ENCODE peak calls at places on chromosome 14, in seven cellular contexts. Q is tibial nerve, H is IMR-90, L is left ventricle myocardium inferior, G is HCT116, U is heart left ventricle, D is adrenal gland. W is an unnamed sample.

GRCh38 chr14:51147183-51147582 is 52.3 kb upstream of the TRIM9 start:
- DNase-seq in Q (no peak), H (no peak), L (no peak), G (no peak), U (no peak), D (no peak), W (no peak)

GRCh38 chr14:77091518-77091917 is 6.5 kb upstream of the CIPC start:
- DNase-seq in Q (no peak), H (no peak), L (no peak), G (no peak), U (no peak), D (no peak), W (no peak)

GRCh38 chr14:63203618-63204406 is 431 bp upstream of the RHOJ start:
- DNase-seq in Q (peak; percentile 67), H (peak; percentile 99), L (peak; percentile 79), G (no peak), U (peak; percentile 89), D (peak; percentile 43), W (no peak)

GRCh38 chr14:89667983-89668382 is 250.9 kb upstream of the FOXN3 start:
- DNase-seq in Q (no peak), H (peak; percentile 67), L (no peak), G (no peak), U (no peak), D (no peak), W (no peak)

GRCh38 chr14:49982522-49982951 is 89.7 kb downstream of the ARF6 start:
- DNase-seq in Q (no peak), H (peak; percentile 96), L (no peak), G (no peak), U (peak; percentile 52), D (no peak), W (no peak)

GRCh38 chr14:90644882-90645281 is 171.3 kb downstream of the TTC7B start:
- DNase-seq in Q (no peak), H (peak; percentile 80), L (peak; percentile 54), G (no peak), U (peak; percentile 51), D (no peak), W (no peak)

GRCh38 chr14:76117789-76118188 is 33.9 kb upstream of the GPATCH2L start:
- DNase-seq in Q (no peak), H (no peak), L (no peak), G (no peak), U (no peak), D (no peak), W (no peak)

GRCh38 chr14:89266754-89267153 is 150.3 kb downstream of the FOXN3 start:
- DNase-seq in Q (no peak), H (peak; percentile 69), L (no peak), G (no peak), U (no peak), D (no peak), W (no peak)

GRCh38 chr14:48398675-48399282 is 723.4 kb upstream of the MDGA2 start:
- DNase-seq in Q (no peak), H (peak; percentile 47), L (no peak), G (peak; percentile 33), U (no peak), D (no peak), W (no peak)

GRCh38 chr14:94544726-94545125 is 16.5 kb upstream of the SERPINA4 start:
- DNase-seq in Q (no peak), H (no peak), L (no peak), G (no peak), U (no peak), D (no peak), W (no peak)

GRCh38 chr14:94547151-94547680 is 14.0 kb upstream of the SERPINA4 start:
- DNase-seq in Q (no peak), H (no peak), L (no peak), G (no peak), U (no peak), D (no peak), W (no peak)

GRCh38 chr14:94543450-94544123 is 17.7 kb upstream of the SERPINA4 start:
- DNase-seq in Q (no peak), H (no peak), L (no peak), G (no peak), U (no peak), D (no peak), W (no peak)

GRCh38 chr14:94542811-94543449 is 18.3 kb upstream of the SERPINA4 start:
- DNase-seq in Q (no peak), H (no peak), L (no peak), G (no peak), U (no peak), D (no peak), W (no peak)

DNA sequence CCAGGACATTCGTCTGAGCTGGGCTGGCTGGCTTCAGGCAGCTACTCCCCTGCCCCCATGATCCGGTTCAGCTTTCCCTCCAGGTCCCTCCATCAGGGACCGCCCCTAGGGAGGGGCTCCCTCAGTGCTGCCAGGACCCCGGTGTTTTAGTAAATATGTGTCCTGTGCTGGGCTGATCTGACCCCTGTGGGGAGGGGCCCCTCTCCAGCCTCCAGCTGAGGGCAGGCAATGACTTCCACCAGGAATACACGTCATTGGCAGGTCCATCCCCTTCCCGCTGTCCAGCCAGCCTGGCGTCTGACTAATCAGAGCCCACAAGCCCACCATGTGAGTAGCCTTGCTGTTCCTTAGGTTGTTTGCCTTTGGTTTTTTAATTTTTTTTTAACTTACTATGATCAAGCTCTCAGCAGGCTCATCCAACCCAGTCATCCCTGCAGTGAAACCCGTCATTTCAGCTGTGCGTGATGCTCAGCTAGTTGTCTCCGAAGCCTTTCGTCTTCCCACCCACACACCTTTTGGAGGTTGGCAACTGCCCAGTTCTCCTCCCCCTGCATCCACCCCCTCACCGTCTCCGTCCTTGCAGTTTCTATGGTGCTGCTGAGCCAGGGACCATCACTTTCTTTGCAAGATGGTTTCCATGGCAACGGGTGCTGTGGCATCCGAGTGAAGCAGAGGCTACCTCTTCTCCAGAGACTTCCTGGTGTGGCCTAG is 16.0 kb upstream of the SERPINA4 start:
- DNase-seq in Q (no peak), H (no peak), L (no peak), G (no peak), U (no peak), D (no peak), W (no peak)
- H3K9me3 ChIP-seq in Q (no peaks in the 10 kb centered on the region), H (peaks cover 4% of the 10 kb centered on the region), L (peaks cover 10% of the 10 kb centered on the region), G (no peaks in the 10 kb centered on the region), U (no peaks in the 10 kb centered on the region), D (no peaks in the 10 kb centered on the region), W (no peaks in the 10 kb centered on the region)

DNA sequence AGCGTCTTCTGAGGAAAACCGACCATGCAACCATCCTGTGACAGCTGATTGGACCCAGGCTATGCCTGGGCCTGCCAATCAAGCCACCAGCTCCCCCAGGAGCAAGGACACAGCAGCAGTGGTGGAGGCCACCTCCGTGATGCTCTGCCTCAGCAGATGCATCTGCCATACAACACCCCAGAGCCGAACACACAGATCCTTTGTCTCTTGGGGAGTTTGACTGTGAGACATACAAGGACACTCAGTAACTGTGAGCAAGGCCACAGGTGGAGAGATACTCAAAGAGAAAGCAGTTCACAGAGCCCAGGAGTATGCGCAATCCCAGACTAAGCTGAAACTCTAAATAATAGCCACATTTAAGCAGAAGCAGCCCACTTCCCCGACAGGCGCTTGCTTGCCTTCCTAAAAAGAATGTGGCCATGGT is 10.0 kb upstream of the CNIH1 start:
- DNase-seq in Q (no peak), H (no peak), L (no peak), G (no peak), U (no peak), D (no peak), W (no peak)
- TF ChIP-seq CTCF in Q (no peak), H (no peak), L (no peak), G (no peak), U (no peak), D (no peak), W (no peak)

GRCh38 chr14:73494593-73494992 is 3.9 kb downstream of the RIOX1 start:
- DNase-seq in Q (no peak), H (no peak), L (no peak), G (no peak), U (no peak), D (no peak), W (no peak)

GRCh38 chr14:73491977-73492552 is 1.3 kb downstream of the RIOX1 start:
- DNase-seq in Q (no peak), H (no peak), L (no peak), G (no peak), U (no peak), D (no peak), W (no peak)

GRCh38 chr14:73492661-73493060 is 1.9 kb downstream of the RIOX1 start:
- DNase-seq in Q (no peak), H (no peak), L (no peak), G (no peak), U (no peak), D (no peak), W (no peak)

GRCh38 chr14:73489481-73490175 is 1.1 kb upstream of the RIOX1 start:
- DNase-seq in Q (no peak), H (no peak), L (no peak), G (no peak), U (no peak), D (no peak), W (no peak)

GRCh38 chr14:73491256-73491976 is 683 bp downstream of the RIOX1 start:
- DNase-seq in Q (peak; percentile 35), H (peak; percentile 64), L (peak; percentile 55), G (no peak), U (peak; percentile 70), D (peak; percentile 60), W (peak; percentile 70)
- H3K27ac ChIP-seq in Q (peak overlapping the region; percentile 89), H (peak overlapping the region; percentile 85), L (peak overlapping the region; percentile 96), G (peak overlapping the region; percentile 67), U (peak overlapping the region; percentile 66), D (peak overlapping the region; percentile 89), W (peak overlapping the region; percentile 78)

GRCh38 chr14:68885226-68886108 is 92.6 kb upstream of the ZFP36L1 start:
- DNase-seq in Q (no peak), H (no peak), L (no peak), G (no peak), U (no peak), D (no peak), W (no peak)

GRCh38 chr14:68890173-68890931 is 88.8 kb downstream of the ACTN1 start:
- DNase-seq in Q (peak; percentile 4), H (no peak), L (no peak), G (no peak), U (no peak), D (no peak), W (no peak)

GRCh38 chr14:68886109-68886434 is 93.0 kb downstream of the ACTN1 start:
- DNase-seq in Q (no peak), H (no peak), L (no peak), G (no peak), U (no peak), D (no peak), W (no peak)

GRCh38 chr14:68888883-68889282 is 90.2 kb downstream of the ACTN1 start:
- DNase-seq in Q (no peak), H (no peak), L (no peak), G (no peak), U (no peak), D (no peak), W (no peak)

DNA sequence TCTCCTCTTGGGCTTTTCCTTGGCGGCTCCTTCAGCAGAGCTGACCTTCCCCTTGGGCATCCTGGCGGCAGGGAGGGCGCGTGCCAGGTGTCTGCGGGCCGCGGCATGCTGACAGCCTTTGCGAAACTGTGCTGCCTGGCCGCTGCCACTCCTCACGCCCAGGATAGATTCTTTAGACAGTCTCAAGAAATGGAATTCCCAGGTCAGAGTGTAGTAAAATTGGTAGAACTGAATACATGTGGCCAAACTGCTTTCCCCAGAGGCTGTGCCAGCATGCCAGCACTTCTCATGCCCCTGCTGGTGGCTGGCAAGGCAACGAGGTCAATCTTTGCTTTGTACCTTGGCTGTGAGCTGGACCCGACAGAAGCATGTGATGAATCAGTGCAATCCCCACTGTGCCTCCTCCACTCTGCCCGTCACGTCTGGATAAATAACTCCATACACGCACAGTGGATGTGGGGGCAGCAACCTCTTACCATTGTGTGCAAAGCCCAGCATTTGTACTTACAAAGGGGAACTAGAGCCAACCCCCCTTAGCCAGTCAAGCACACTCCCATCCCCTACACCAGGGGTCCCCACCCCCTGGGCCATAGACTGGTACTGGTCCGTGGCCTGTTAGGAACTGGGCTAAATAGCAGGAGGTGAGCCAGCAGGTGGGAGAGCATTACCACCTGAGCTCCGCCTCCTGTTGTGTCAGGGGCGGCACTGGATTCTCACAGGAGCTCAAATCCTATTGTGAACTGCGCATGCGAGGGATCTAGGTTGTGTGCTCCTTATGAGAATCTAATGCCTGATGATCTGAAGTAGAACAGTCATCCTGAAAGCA is 90.9 kb downstream of the ACTN1 start:
- DNase-seq in Q (no peak), H (no peak), L (peak; percentile 30), G (no peak), U (peak; percentile 56), D (no peak), W (no peak)
- H3K9me3 ChIP-seq in Q (no peaks in the 10 kb centered on the region), H (no peaks in the 10 kb centered on the region), L (no peaks in the 10 kb centered on the region), G (no peaks in the 10 kb centered on the region), U (no peaks in the 10 kb centered on the region), D (no peaks in the 10 kb centered on the region), W (no peaks in the 10 kb centered on the region)